ENCODE peak calls at places on chromosomes 16 and 17, in six cellular contexts. One of them, this sample, is unnamed.

GRCh38 chr16:12231666-12232065 is 255.1 kb downstream of the SNX29 start:
- DNase-seq in gastrocnemius medialis: no peak
- DNase-seq in heart right ventricle: no peak
- DNase-seq in cardiac muscle cell: no peak
- DNase-seq in tibial artery: no peak
- DNase-seq in ascending aorta: no peak
- DNase-seq in this sample: no peak

GRCh38 chr16:89641719-89642187 is 15.8 kb downstream of the CHMP1A start:
- DNase-seq in gastrocnemius medialis: no peak
- DNase-seq in heart right ventricle: no peak
- DNase-seq in cardiac muscle cell: no peak
- DNase-seq in tibial artery: no peak
- DNase-seq in ascending aorta: no peak
- DNase-seq in this sample: no peak

GRCh38 chr16:75293746-75294145 is 42.3 kb upstream of the BCAR1 start:
- DNase-seq in gastrocnemius medialis: no peak
- DNase-seq in heart right ventricle: no peak
- DNase-seq in cardiac muscle cell: no peak
- DNase-seq in tibial artery: no peak
- DNase-seq in ascending aorta: no peak
- DNase-seq in this sample: no peak

GRCh38 chr16:6153901-6154300 is 1056.3 kb upstream of the EEF2KMT start:
- DNase-seq in gastrocnemius medialis: no peak
- DNase-seq in heart right ventricle: no peak
- DNase-seq in cardiac muscle cell: no peak
- DNase-seq in tibial artery: no peak
- DNase-seq in ascending aorta: no peak
- DNase-seq in this sample: no peak

GRCh38 chr16:14002416-14002815 is 68.7 kb upstream of the MRTFB start:
- DNase-seq in gastrocnemius medialis: no peak
- DNase-seq in heart right ventricle: no peak
- DNase-seq in cardiac muscle cell: no peak
- DNase-seq in tibial artery: no peak
- DNase-seq in ascending aorta: no peak
- DNase-seq in this sample: peak; percentile 5

GRCh38 chr16:3259097-3259496 is 2.7 kb upstream of the MEFV start:
- DNase-seq in gastrocnemius medialis: peak; percentile 17
- DNase-seq in heart right ventricle: peak; percentile 34
- DNase-seq in cardiac muscle cell: no peak
- DNase-seq in tibial artery: peak; percentile 79
- DNase-seq in ascending aorta: peak; percentile 73
- DNase-seq in this sample: no peak

GRCh38 chr16:4957420-4957719 is 760 bp upstream of the SEC14L5 start:
- DNase-seq in gastrocnemius medialis: no peak
- DNase-seq in heart right ventricle: no peak
- DNase-seq in cardiac muscle cell: no peak
- DNase-seq in tibial artery: no peak
- DNase-seq in ascending aorta: no peak
- DNase-seq in this sample: no peak

GRCh38 chr16:24983521-24983920 is 31.6 kb downstream of the ARHGAP17 start:
- DNase-seq in gastrocnemius medialis: no peak
- DNase-seq in heart right ventricle: peak; percentile 29
- DNase-seq in cardiac muscle cell: no peak
- DNase-seq in tibial artery: no peak
- DNase-seq in ascending aorta: peak; percentile 21
- DNase-seq in this sample: no peak

GRCh38 chr17:2266045-2266864 is 37.3 kb downstream of the SMG6 start:
- DNase-seq in gastrocnemius medialis: no peak
- DNase-seq in heart right ventricle: peak; percentile 34
- DNase-seq in cardiac muscle cell: no peak
- DNase-seq in tibial artery: no peak
- DNase-seq in ascending aorta: peak; percentile 69
- DNase-seq in this sample: no peak

GRCh38 chr17:35745749-35746320 is 7.2 kb downstream of the GAS2L2 start:
- DNase-seq in gastrocnemius medialis: no peak
- DNase-seq in heart right ventricle: no peak
- DNase-seq in cardiac muscle cell: no peak
- DNase-seq in tibial artery: no peak
- DNase-seq in ascending aorta: no peak
- DNase-seq in this sample: no peak

GRCh38 chr17:80872011-80872929 is 119.4 kb upstream of the CHMP6 start:
- DNase-seq in gastrocnemius medialis: no peak
- DNase-seq in heart right ventricle: peak; percentile 55
- DNase-seq in cardiac muscle cell: peak; percentile 74
- DNase-seq in tibial artery: no peak
- DNase-seq in ascending aorta: no peak
- DNase-seq in this sample: no peak

GRCh38 chr17:19000531-19001011 is 4.0 kb downstream of the FAM83G start:
- DNase-seq in gastrocnemius medialis: no peak
- DNase-seq in heart right ventricle: no peak
- DNase-seq in cardiac muscle cell: no peak
- DNase-seq in tibial artery: no peak
- DNase-seq in ascending aorta: no peak
- DNase-seq in this sample: no peak

GRCh38 chr17:70095455-70095854 is 20.4 kb downstream of the KCNJ16 start:
- DNase-seq in gastrocnemius medialis: no peak
- DNase-seq in heart right ventricle: no peak
- DNase-seq in cardiac muscle cell: no peak
- DNase-seq in tibial artery: no peak
- DNase-seq in ascending aorta: no peak
- DNase-seq in this sample: no peak

GRCh38 chr17:40290629-40291296 is 3.1 kb downstream of the CDC6 start:
- DNase-seq in gastrocnemius medialis: no peak
- DNase-seq in heart right ventricle: peak; percentile 55
- DNase-seq in cardiac muscle cell: peak; percentile 72
- DNase-seq in tibial artery: peak; percentile 48
- DNase-seq in ascending aorta: no peak
- DNase-seq in this sample: peak; percentile 50

GRCh38 chr16:30948956-30949654 is at the start of gene ORAI3:
- DNase-seq in gastrocnemius medialis: peak; percentile 61
- DNase-seq in heart right ventricle: peak; percentile 81
- DNase-seq in cardiac muscle cell: peak; percentile 84
- DNase-seq in tibial artery: peak; percentile 81
- DNase-seq in ascending aorta: peak; percentile 86
- DNase-seq in this sample: peak; percentile 89

DNA sequence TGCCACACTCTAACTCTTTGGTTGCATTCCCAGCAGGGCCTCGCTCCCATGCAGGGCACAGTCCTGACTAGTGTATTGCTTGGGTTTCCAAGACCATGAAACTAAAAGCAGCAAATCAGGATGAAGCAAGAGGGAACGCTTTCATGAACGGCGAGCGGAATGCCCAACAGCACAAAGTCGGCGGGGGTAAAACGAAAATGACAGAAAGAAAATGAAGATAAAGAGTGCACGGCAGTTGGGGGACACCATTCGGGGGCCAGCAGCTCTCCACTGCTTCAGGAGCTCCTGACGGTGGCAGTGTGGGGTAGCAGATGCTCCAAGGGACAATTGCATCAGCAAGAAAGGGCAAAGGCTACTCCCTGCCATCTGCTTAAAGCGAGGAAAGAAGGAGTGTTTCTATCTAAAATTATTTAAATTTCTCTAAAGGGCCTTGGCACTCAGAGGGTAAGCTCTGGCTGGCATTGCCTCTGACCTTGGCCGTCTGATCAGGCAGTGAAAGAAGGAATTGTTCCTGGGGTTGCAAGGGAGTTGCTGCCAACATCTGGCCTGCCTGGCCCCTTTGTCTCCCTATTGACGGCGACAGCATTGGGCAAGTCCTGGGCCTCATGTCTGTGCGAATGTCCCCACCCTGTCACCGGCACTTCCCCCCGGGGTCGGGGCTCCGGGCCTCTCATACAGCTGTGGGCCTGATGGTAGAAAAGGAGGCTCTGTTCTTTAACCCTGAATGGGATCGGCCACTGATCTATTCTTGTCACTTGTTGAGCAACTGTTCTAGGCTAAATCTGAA is 138.2 kb downstream of the CMIP start:
- DNase-seq in gastrocnemius medialis: no peak
- DNase-seq in heart right ventricle: no peak
- DNase-seq in cardiac muscle cell: no peak
- DNase-seq in tibial artery: no peak
- DNase-seq in ascending aorta: no peak
- DNase-seq in this sample: no peak
- TF ChIP-seq CTCF in gastrocnemius medialis: no peak
- TF ChIP-seq CTCF in heart right ventricle: peak; percentile 45
- TF ChIP-seq CTCF in cardiac muscle cell: peak; percentile 24
- TF ChIP-seq CTCF in tibial artery: no peak
- TF ChIP-seq CTCF in ascending aorta: no peak
- TF ChIP-seq CTCF in this sample: no peak

GRCh38 chr17:50634123-50634914 is at the start of gene ABCC3:
- DNase-seq in gastrocnemius medialis: no peak
- DNase-seq in heart right ventricle: no peak
- DNase-seq in cardiac muscle cell: peak; percentile 28
- DNase-seq in tibial artery: peak; percentile 67
- DNase-seq in ascending aorta: peak; percentile 78
- DNase-seq in this sample: no peak

GRCh38 chr17:50636145-50636803 is 1.6 kb downstream of the ABCC3 start:
- DNase-seq in gastrocnemius medialis: no peak
- DNase-seq in heart right ventricle: no peak
- DNase-seq in cardiac muscle cell: no peak
- DNase-seq in tibial artery: no peak
- DNase-seq in ascending aorta: no peak
- DNase-seq in this sample: no peak

GRCh38 chr17:50634915-50635719 is 436 bp downstream of the ABCC3 start:
- DNase-seq in gastrocnemius medialis: no peak
- DNase-seq in heart right ventricle: no peak
- DNase-seq in cardiac muscle cell: peak; percentile 22
- DNase-seq in tibial artery: no peak
- DNase-seq in ascending aorta: no peak
- DNase-seq in this sample: no peak

GRCh38 chr17:50636804-50637195 is 2.1 kb downstream of the ABCC3 start:
- DNase-seq in gastrocnemius medialis: no peak
- DNase-seq in heart right ventricle: no peak
- DNase-seq in cardiac muscle cell: no peak
- DNase-seq in tibial artery: no peak
- DNase-seq in ascending aorta: no peak
- DNase-seq in this sample: no peak

GRCh38 chr17:50635720-50636144 is 1.1 kb downstream of the ABCC3 start:
- DNase-seq in gastrocnemius medialis: no peak
- DNase-seq in heart right ventricle: no peak
- DNase-seq in cardiac muscle cell: no peak
- DNase-seq in tibial artery: no peak
- DNase-seq in ascending aorta: no peak
- DNase-seq in this sample: no peak
- H3K4me3 ChIP-seq in gastrocnemius medialis: no peak overlapping the region
- H3K4me3 ChIP-seq in heart right ventricle: no peak overlapping the region
- H3K4me3 ChIP-seq in cardiac muscle cell: no peak overlapping the region
- H3K4me3 ChIP-seq in tibial artery: peak overlapping the region; percentile 54
- H3K4me3 ChIP-seq in ascending aorta: peak overlapping the region; percentile 79
- H3K4me3 ChIP-seq in this sample: peak overlapping the region; percentile 80

GRCh38 chr16:86430814-86431213 is 79.5 kb upstream of the FOXF1 start:
- DNase-seq in gastrocnemius medialis: no peak
- DNase-seq in heart right ventricle: no peak
- DNase-seq in cardiac muscle cell: no peak
- DNase-seq in tibial artery: no peak
- DNase-seq in ascending aorta: no peak
- DNase-seq in this sample: no peak

GRCh38 chr16:86429663-86430062 is 80.7 kb upstream of the FOXF1 start:
- DNase-seq in gastrocnemius medialis: no peak
- DNase-seq in heart right ventricle: no peak
- DNase-seq in cardiac muscle cell: no peak
- DNase-seq in tibial artery: no peak
- DNase-seq in ascending aorta: no peak
- DNase-seq in this sample: no peak

GRCh38 chr16:86431540-86431939 is 78.8 kb upstream of the FOXF1 start:
- DNase-seq in gastrocnemius medialis: no peak
- DNase-seq in heart right ventricle: no peak
- DNase-seq in cardiac muscle cell: no peak
- DNase-seq in tibial artery: no peak
- DNase-seq in ascending aorta: no peak
- DNase-seq in this sample: no peak

GRCh38 chr16:86432691-86433090 is 77.6 kb upstream of the FOXF1 start:
- DNase-seq in gastrocnemius medialis: no peak
- DNase-seq in heart right ventricle: no peak
- DNase-seq in cardiac muscle cell: no peak
- DNase-seq in tibial artery: no peak
- DNase-seq in ascending aorta: no peak
- DNase-seq in this sample: no peak

GRCh38 chr16:86432048-86432447 is 78.3 kb upstream of the FOXF1 start:
- DNase-seq in gastrocnemius medialis: no peak
- DNase-seq in heart right ventricle: no peak
- DNase-seq in cardiac muscle cell: no peak
- DNase-seq in tibial artery: no peak
- DNase-seq in ascending aorta: no peak
- DNase-seq in this sample: no peak
- H3K27ac ChIP-seq in gastrocnemius medialis: no peak overlapping the region
- H3K27ac ChIP-seq in heart right ventricle: no peak overlapping the region
- H3K27ac ChIP-seq in cardiac muscle cell: no peak overlapping the region
- H3K27ac ChIP-seq in tibial artery: no peak overlapping the region
- H3K27ac ChIP-seq in ascending aorta: no peak overlapping the region
- H3K27ac ChIP-seq in this sample: no peak overlapping the region

GRCh38 chr16:35414563-35414962 is 1955.2 kb downstream of the TP53TG3F start:
- DNase-seq in gastrocnemius medialis: no peak
- DNase-seq in heart right ventricle: no peak
- DNase-seq in cardiac muscle cell: no peak
- DNase-seq in tibial artery: no peak
- DNase-seq in ascending aorta: no peak
- DNase-seq in this sample: no peak
- TF ChIP-seq CTCF in gastrocnemius medialis: no peak
- TF ChIP-seq CTCF in heart right ventricle: no peak
- TF ChIP-seq CTCF in cardiac muscle cell: no peak
- TF ChIP-seq CTCF in tibial artery: no peak
- TF ChIP-seq CTCF in ascending aorta: no peak
- TF ChIP-seq CTCF in this sample: no peak

GRCh38 chr17:78316867-78317816 is 42.7 kb downstream of the SOCS3 start:
- DNase-seq in gastrocnemius medialis: no peak
- DNase-seq in heart right ventricle: no peak
- DNase-seq in cardiac muscle cell: peak; percentile 42
- DNase-seq in tibial artery: no peak
- DNase-seq in ascending aorta: no peak
- DNase-seq in this sample: no peak
- H3K4me3 ChIP-seq in gastrocnemius medialis: no peak overlapping the region
- H3K4me3 ChIP-seq in heart right ventricle: no peak overlapping the region
- H3K4me3 ChIP-seq in cardiac muscle cell: no peak overlapping the region
- H3K4me3 ChIP-seq in tibial artery: no peak overlapping the region
- H3K4me3 ChIP-seq in ascending aorta: no peak overlapping the region
- H3K4me3 ChIP-seq in this sample: no peak overlapping the region

This sample was measured in coronary artery.